ENCODE peak calls at places on chromosomes 6 and 20, in eight cellular contexts. W is fibroblast of pulmonary artery, O is mesothelial cell of epicardium, D is lower lobe of right lung, C is WERI-Rb-1, R is GM12865, Z is mucosa of descending colon, G is SK-N-SH. L is an unnamed sample.

GRCh38 chr6:28941681-28942448 is 18.1 kb upstream of the TRIM27 start:
- DNase-seq in R (no peak), G (peak), D (no peak), C (no peak), W (no peak), O (no peak), Z (no peak), L (no peak)

GRCh38 chr20:58011106-58011946 is 217.1 kb downstream of the ANKRD60 start:
- DNase-seq in W (no peak), Z (no peak), D (peak), R (no peak), G (no peak), O (no peak), C (no peak), L (no peak)

GRCh38 chr6:116381000-116381399 is 10.3 kb downstream of the DSE start:
- DNase-seq in W (peak), Z (no peak), C (no peak), G (no peak), D (no peak), O (no peak), R (no peak), L (no peak)

GRCh38 chr6:170280689-170281045 is 10.2 kb downstream of the DLL1 start:
- DNase-seq in C (no peak), R (no peak), Z (no peak), G (no peak), O (no peak), W (no peak), D (no peak), L (no peak)

GRCh38 chr6:100202417-100203194 is 208.6 kb upstream of the MCHR2 start:
- DNase-seq in Z (no peak), C (no peak), O (no peak), D (no peak), W (peak), R (no peak), G (no peak), L (no peak)

GRCh38 chr6:12504325-12504966 is 212.1 kb upstream of the PHACTR1 start:
- DNase-seq in O (no peak), C (peak), D (no peak), W (peak), G (peak), R (peak), Z (no peak), L (peak)

GRCh38 chr6:155528982-155529453 is 73.4 kb upstream of the NOX3 start:
- DNase-seq in O (no peak), W (peak), D (no peak), C (no peak), G (no peak), R (peak), Z (no peak), L (peak)

GRCh38 chr6:157017861-157018260 is 240.7 kb downstream of the ARID1B start:
- DNase-seq in W (peak), G (no peak), O (no peak), C (no peak), Z (no peak), D (no peak), R (no peak), L (no peak)

GRCh38 chr6:28336284-28337024 is 506 bp upstream of the ZSCAN31 start:
- DNase-seq in W (peak), C (peak), O (no peak), G (peak), R (peak), Z (no peak), D (no peak), L (peak)

GRCh38 chr6:74756903-74757302 is 448.9 kb downstream of the COL12A1 start:
- DNase-seq in W (no peak), D (no peak), C (no peak), O (no peak), G (no peak), Z (no peak), R (no peak), L (no peak)

GRCh38 chr6:5278047-5278446 is 16.7 kb downstream of the FARS2 start:
- DNase-seq in Z (no peak), R (peak), C (no peak), D (no peak), G (no peak), W (no peak), O (no peak), L (peak)

GRCh38 chr6:106477790-106478189 is 117.3 kb downstream of the CRYBG1 start:
- DNase-seq in D (no peak), W (no peak), R (no peak), C (no peak), Z (no peak), G (peak), O (no peak), L (no peak)

GRCh38 chr20:64080013-64080812 is at the start of gene OPRL1:
- DNase-seq in D (no peak), W (peak), R (peak), Z (no peak), O (no peak), C (no peak), G (no peak), L (no peak)

GRCh38 chr20:20699144-20699543 is 13.3 kb downstream of the RALGAPA2 start:
- DNase-seq in O (no peak), W (no peak), D (no peak), R (no peak), G (no peak), Z (no peak), C (no peak), L (no peak)

GRCh38 chr20:50478162-50479036 is 31.8 kb upstream of the PTPN1 start:
- DNase-seq in G (peak), Z (peak), C (peak), D (peak), W (peak), O (no peak), R (peak), L (peak)

GRCh38 chr20:52348434-52348833 is 156.9 kb upstream of the ZFP64 start:
- DNase-seq in R (no peak), G (peak), Z (no peak), C (no peak), W (no peak), O (no peak), D (no peak), L (no peak)

GRCh38 chr6:90294989-90295853 is 1.4 kb downstream of the BACH2 start:
- DNase-seq in O (no peak), W (peak), D (peak), R (peak), Z (peak), G (peak), C (peak), L (peak)

GRCh38 chr20:23049933-23050838 is 714 bp upstream of the THBD start:
- DNase-seq in Z (peak), D (peak), R (no peak), G (no peak), W (peak), O (no peak), C (no peak), L (no peak)

GRCh38 chr6:158233214-158233795 is 65.2 kb downstream of the GTF2H5 start:
- DNase-seq in G (peak), R (peak), Z (no peak), C (peak), W (no peak), D (no peak), O (no peak), L (peak)

GRCh38 chr20:45510242-45510862 is 5.1 kb downstream of the SPINT3 start:
- DNase-seq in D (no peak), O (no peak), W (peak), Z (no peak), G (no peak), C (no peak), R (no peak), L (no peak)

GRCh38 chr6:165676435-165677068 is 13.5 kb upstream of the PDE10A start:
- DNase-seq in Z (no peak), O (no peak), C (no peak), G (no peak), D (no peak), R (no peak), W (peak), L (no peak)

GRCh38 chr6:43036712-43037111 is 15.3 kb downstream of the RRP36 start:
- DNase-seq in C (no peak), D (no peak), O (no peak), R (no peak), Z (no peak), G (no peak), W (no peak), L (no peak)

GRCh38 chr20:8901237-8902025 is 167.5 kb upstream of the PLCB4 start:
- DNase-seq in G (no peak), W (no peak), D (no peak), O (no peak), R (no peak), C (peak), Z (no peak), L (no peak)

GRCh38 chr20:20483328-20483727 is 115.4 kb downstream of the INSM1 start:
- DNase-seq in C (no peak), O (no peak), D (no peak), R (no peak), W (no peak), Z (no peak), G (no peak), L (no peak)

GRCh38 chr6:17385660-17386059 is 7.7 kb upstream of the CAP2 start:
- DNase-seq in W (peak), O (no peak), C (peak), D (no peak), Z (no peak), R (no peak), G (no peak), L (no peak)

GRCh38 chr20:13883425-13883824 is 98.6 kb downstream of the NDUFAF5 start:
- DNase-seq in G (no peak), C (peak), W (no peak), O (no peak), R (no peak), D (no peak), Z (no peak), L (no peak)

GRCh38 chr6:54173084-54173483 is 61.8 kb downstream of the MLIP start:
- DNase-seq in Z (no peak), C (no peak), D (no peak), W (peak), G (no peak), O (no peak), R (no peak), L (no peak)

GRCh38 chr6:111957623-111958315 is 84.5 kb upstream of the FYN start:
- DNase-seq in R (no peak), G (no peak), W (no peak), O (no peak), C (peak), D (no peak), Z (no peak), L (no peak)

GRCh38 chr6:16544006-16544405 is 217.3 kb downstream of the ATXN1 start:
- DNase-seq in W (peak), C (no peak), G (no peak), D (no peak), R (no peak), Z (no peak), O (no peak), L (no peak)

GRCh38 chr6:73121421-73121993 is 103.8 kb downstream of the KHDC1L start:
- DNase-seq in Z (no peak), C (no peak), R (no peak), G (no peak), O (no peak), W (peak), D (no peak), L (no peak)

GRCh38 chr6:109039795-109040194 is 54.9 kb downstream of the SESN1 start:
- DNase-seq in C (peak), W (no peak), D (no peak), R (no peak), O (no peak), G (no peak), Z (no peak), L (no peak)

GRCh38 chr6:97189767-97190166 is 93.2 kb downstream of the MMS22L start:
- DNase-seq in O (no peak), Z (no peak), G (no peak), W (peak), C (no peak), D (no peak), R (no peak), L (no peak)

GRCh38 chr20:23639490-23639958 is 1.8 kb upstream of the CST3 start:
- DNase-seq in G (no peak), C (no peak), W (no peak), O (no peak), D (no peak), Z (peak), R (no peak), L (no peak)

GRCh38 chr6:91562955-91563354 is 976.1 kb upstream of the MAP3K7 start:
- DNase-seq in R (no peak), C (no peak), W (no peak), O (no peak), D (no peak), Z (no peak), G (no peak), L (no peak)
- TF ChIP-seq CTCF in R (no peak), C (no peak), W (no peak), O (no peak), D (no peak), Z (no peak), G (no peak), L (no peak)

GRCh38 chr20:18324596-18325089 is 36.3 kb downstream of the ZNF133 start:
- DNase-seq in Z (no peak), D (no peak), G (no peak), C (no peak), W (no peak), O (no peak), R (no peak), L (no peak)
- TF ChIP-seq CTCF in Z (no peak), D (no peak), G (no peak), C (no peak), W (no peak), O (no peak), R (no peak), L (no peak)

DNA sequence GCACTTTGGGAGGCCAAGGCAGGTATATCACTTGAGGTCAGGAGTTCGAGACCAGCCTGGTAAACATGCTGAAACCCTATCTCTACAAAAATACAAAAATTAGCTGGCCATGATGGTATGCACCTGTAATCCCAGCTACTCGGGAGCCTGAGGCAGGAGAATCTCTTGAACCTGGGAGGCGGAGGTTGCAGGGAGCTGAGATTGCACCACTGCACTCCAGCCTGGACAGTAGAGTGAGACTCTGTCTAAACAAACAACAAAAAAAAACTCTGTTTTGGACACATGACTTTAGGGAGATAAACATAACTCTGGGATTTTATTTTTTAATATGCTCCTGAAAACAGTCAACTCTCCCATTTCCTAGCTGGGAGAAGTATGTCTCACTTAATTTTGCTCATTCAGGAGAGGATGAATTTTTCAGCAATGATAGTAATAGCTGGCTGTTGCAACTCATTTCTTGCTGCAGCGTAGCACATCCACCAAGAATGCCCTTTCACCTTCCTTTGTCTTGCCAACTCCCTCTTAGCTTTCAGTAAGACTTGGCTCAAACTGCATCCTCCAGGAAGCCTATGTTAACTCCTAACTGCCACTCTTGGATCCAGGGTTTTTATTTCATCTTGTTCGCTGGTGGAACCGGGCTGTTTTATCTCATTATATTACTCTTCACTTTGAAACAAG is 24.3 kb downstream of the TOP1 start:
- DNase-seq in O (no peak), Z (no peak), W (peak), D (no peak), G (no peak), C (no peak), R (no peak), L (no peak)
- TF ChIP-seq CTCF in O (no peak), Z (no peak), W (no peak), D (no peak), G (no peak), C (no peak), R (no peak), L (no peak)

GRCh38 chr6:34196833-34197195 is 39.9 kb upstream of the HMGA1 start:
- DNase-seq in R (no peak), C (no peak), O (no peak), D (no peak), G (no peak), Z (peak), W (no peak), L (no peak)

GRCh38 chr6:34196116-34196832 is 40.4 kb upstream of the HMGA1 start:
- DNase-seq in D (peak), C (peak), W (peak), O (peak), R (peak), G (peak), Z (peak), L (peak)

GRCh38 chr6:34195726-34196115 is 41.0 kb upstream of the HMGA1 start:
- DNase-seq in D (peak), W (no peak), O (no peak), R (no peak), C (no peak), G (no peak), Z (no peak), L (no peak)

GRCh38 chr6:34190504-34191122 is 44.7 kb upstream of the GRM4 start:
- DNase-seq in O (no peak), D (no peak), R (no peak), Z (no peak), G (no peak), W (no peak), C (peak), L (no peak)

DNA sequence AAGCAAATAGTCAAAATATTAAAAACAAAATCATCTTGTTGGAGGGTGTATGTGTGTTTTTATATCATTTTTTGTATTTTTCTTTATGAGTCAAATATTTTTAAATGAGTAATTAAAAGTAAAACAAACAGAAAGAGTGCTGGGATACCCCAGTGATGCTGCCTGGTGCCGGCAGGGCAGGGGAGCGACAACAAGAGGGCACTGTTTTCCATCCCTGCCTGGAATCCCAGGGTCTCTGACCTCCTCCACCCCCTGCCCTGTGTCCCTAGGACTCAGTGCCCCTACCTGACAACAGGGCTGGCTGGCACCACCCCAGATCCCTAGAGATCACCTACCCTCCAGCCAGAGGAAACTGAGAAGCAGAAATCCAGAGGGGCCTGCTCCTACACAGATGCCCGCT is 41.9 kb upstream of the HMGA1 start:
- DNase-seq in W (no peak), G (no peak), C (no peak), Z (no peak), D (no peak), O (no peak), R (no peak), L (no peak)
- TF ChIP-seq CTCF in W (no peak), G (peak), C (peak), Z (no peak), D (no peak), O (no peak), R (no peak), L (no peak)

GRCh38 chr20:59222239-59222981 is 58.8 kb downstream of the ZNF831 start:
- DNase-seq in G (peak), O (peak), R (peak), W (peak), C (peak), Z (peak), D (peak), L (peak)

GRCh38 chr20:59222982-59223610 is 59.5 kb downstream of the ZNF831 start:
- DNase-seq in G (peak), R (no peak), W (peak), Z (no peak), D (no peak), O (no peak), C (peak), L (no peak)

GRCh38 chr20:59220161-59220560 is 56.5 kb downstream of the ZNF831 start:
- DNase-seq in W (no peak), C (no peak), D (no peak), R (no peak), Z (no peak), G (no peak), O (no peak), L (no peak)

GRCh38 chr20:59221881-59222238 is 58.2 kb downstream of the ZNF831 start:
- DNase-seq in R (no peak), Z (no peak), C (no peak), D (no peak), G (no peak), W (no peak), O (no peak), L (no peak)

DNA sequence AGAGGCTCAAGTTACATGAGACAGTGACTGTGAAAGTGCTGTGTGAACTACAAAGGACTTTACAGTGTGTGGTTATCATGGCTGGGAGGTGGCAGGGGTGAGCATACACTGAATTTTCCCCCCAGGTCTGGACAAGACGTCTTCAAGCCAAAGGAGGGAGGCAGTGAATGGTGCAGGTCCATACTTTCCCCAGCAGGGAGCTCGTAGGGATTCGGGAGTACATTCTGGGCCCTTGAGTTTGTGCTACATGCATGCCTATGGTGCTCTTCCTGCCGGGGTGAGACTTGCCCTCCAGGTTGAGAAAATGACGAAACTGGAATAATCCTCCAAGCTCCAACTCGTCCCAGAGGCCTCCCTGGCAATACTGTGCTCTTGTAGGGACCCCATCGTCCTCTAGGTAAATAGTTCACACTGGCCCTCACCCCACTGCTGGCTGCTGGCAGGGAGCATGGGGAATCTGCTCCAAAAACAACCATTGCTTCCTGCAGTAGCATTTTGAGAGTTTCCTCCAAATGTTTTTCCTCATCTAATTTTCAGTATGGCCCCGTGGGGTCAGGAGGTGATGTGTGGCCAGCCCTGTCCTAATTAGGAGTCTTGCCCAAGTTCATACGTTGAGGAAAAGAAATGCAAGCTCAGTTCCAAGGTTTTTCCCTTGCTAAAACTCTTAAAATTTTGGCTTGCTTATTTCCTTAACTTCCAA is 57.6 kb downstream of the ZNF831 start:
- DNase-seq in G (no peak), W (peak), O (no peak), D (no peak), R (no peak), C (no peak), Z (no peak), L (no peak)
- TF ChIP-seq CTCF in G (no peak), W (peak), O (no peak), D (no peak), R (no peak), C (no peak), Z (no peak), L (no peak)

GRCh38 chr6:41427642-41428401 is 92.4 kb downstream of the NCR2 start:
- DNase-seq in O (no peak), W (no peak), D (peak), C (no peak), G (peak), Z (peak), R (no peak), L (peak)
- TF ChIP-seq CTCF in O (peak), W (no peak), D (no peak), C (peak), G (no peak), Z (peak), R (no peak), L (no peak)